ENCODE peak calls at places on chromosomes 11 and 22, in nine cellular contexts. H, Q, S, U, A, G, L, D and P are unnamed samples.

GRCh38 chr11:117717485-117718314 is 79.3 kb downstream of the DSCAML1 start:
- DNase-seq in U (no peak), G (no peak), Q (no peak), S (no peak), H (no peak), A (no peak), D (no peak), L (no peak), P (no peak)

GRCh38 chr11:65301491-65302329 is 13.0 kb upstream of the CDC42EP2 start:
- DNase-seq in Q (no peak), G (no peak), L (no peak), S (no peak), H (no peak), A (no peak), U (no peak), D (no peak), P (no peak)

GRCh38 chr22:28052818-28053217 is 133.8 kb upstream of the PITPNB start:
- DNase-seq in L (no peak), S (no peak), H (no peak), D (no peak), Q (no peak), A (no peak), G (no peak), U (no peak), P (no peak)

GRCh38 chr11:130785376-130786110 is 130.7 kb downstream of the SNX19 start:
- DNase-seq in L (no peak), D (peak; percentile 7), A (peak; percentile 21), Q (no peak), H (peak; percentile 77), G (no peak), U (peak; percentile 38), S (no peak), P (no peak)

GRCh38 chr22:48908547-48908946 is 919.1 kb downstream of the BRD1 start:
- DNase-seq in A (no peak), H (no peak), D (no peak), S (no peak), U (no peak), G (no peak), L (no peak), Q (no peak), P (no peak)

GRCh38 chr11:123166095-123166559 is 28.9 kb downstream of the CLMP start:
- DNase-seq in H (peak; percentile 77), U (peak; percentile 44), S (peak; percentile 23), A (peak; percentile 61), D (peak; percentile 4), G (no peak), Q (peak; percentile 24), L (peak; percentile 57), P (peak; percentile 32)

GRCh38 chr11:75471134-75471943 is 38.3 kb upstream of the KLHL35 start:
- DNase-seq in D (no peak), U (no peak), L (no peak), Q (no peak), G (no peak), A (no peak), H (no peak), S (no peak), P (no peak)

GRCh38 chr11:77101043-77101537 is 1.6 kb upstream of the OMP start:
- DNase-seq in G (no peak), L (no peak), D (peak; percentile 14), S (peak; percentile 61), Q (no peak), A (peak; percentile 65), H (peak; percentile 20), U (no peak), P (peak; percentile 19)

GRCh38 chr11:1450958-1451710 is 35.4 kb downstream of the MOB2 start:
- DNase-seq in A (no peak), D (no peak), Q (no peak), U (no peak), S (peak; percentile 31), G (no peak), L (no peak), H (no peak), P (no peak)

GRCh38 chr22:36828815-36829214 is 12.0 kb upstream of the PVALB start:
- DNase-seq in S (no peak), G (no peak), A (no peak), Q (no peak), H (no peak), L (no peak), U (no peak), D (no peak), P (no peak)

GRCh38 chr22:20427945-20428417 is 9.6 kb downstream of the SCARF2 start:
- DNase-seq in L (no peak), G (no peak), U (no peak), A (no peak), Q (no peak), H (no peak), S (no peak), D (no peak), P (no peak)

GRCh38 chr11:116073854-116074837 is 569.9 kb upstream of the CADM1 start:
- DNase-seq in S (no peak), H (peak; percentile 5), L (no peak), U (no peak), G (no peak), Q (peak; percentile 77), D (no peak), A (peak; percentile 4), P (peak; percentile 65)

GRCh38 chr11:134691985-134692384 is 279.9 kb upstream of the B3GAT1 start:
- DNase-seq in U (peak; percentile 33), Q (no peak), G (no peak), D (no peak), A (peak; percentile 53), S (no peak), H (no peak), L (no peak), P (no peak)

GRCh38 chr11:11279956-11280689 is 72.9 kb downstream of the CSNK2A3 start:
- DNase-seq in H (peak; percentile 45), D (peak; percentile 43), Q (no peak), S (no peak), A (peak; percentile 10), U (peak; percentile 78), L (no peak), G (no peak), P (no peak)

GRCh38 chr11:15170698-15171097 is 56.0 kb downstream of the INSC start:
- DNase-seq in G (no peak), D (no peak), U (no peak), L (no peak), H (no peak), A (peak; percentile 19), Q (no peak), S (no peak), P (no peak)

GRCh38 chr22:43847376-43848289 is 14.7 kb downstream of the SULT4A1 start:
- DNase-seq in D (no peak), G (no peak), Q (no peak), S (no peak), A (no peak), L (no peak), H (no peak), U (no peak), P (no peak)

GRCh38 chr11:69930081-69931059 is 111.2 kb upstream of the FGF3 start:
- DNase-seq in A (no peak), D (no peak), Q (no peak), G (no peak), U (no peak), L (no peak), H (no peak), S (no peak), P (no peak)

GRCh38 chr11:11827272-11827671 is 14.5 kb upstream of the USP47 start:
- DNase-seq in H (no peak), D (no peak), U (no peak), L (no peak), S (no peak), G (no peak), A (no peak), Q (no peak), P (no peak)